ENCODE peak calls at places on chromosome 21, in nine cellular contexts. One of them, this sample, is unnamed.

GRCh38 chr21:40678681-40679284 is 168.2 kb downstream of the DSCAM start:
- DNase-seq in OCI-LY7: no peak
- DNase-seq in GM23248: no peak
- DNase-seq in hepatocyte: no peak
- DNase-seq in GM23338: no peak
- DNase-seq in HCT116: no peak
- DNase-seq in PC-3: no peak
- DNase-seq in SK-N-SH: no peak
- DNase-seq in MM.1S: peak; percentile 63
- DNase-seq in this sample: no peak

GRCh38 chr21:46057111-46057709 is 40.7 kb upstream of the COL6A2 start:
- DNase-seq in PC-3: no peak
- DNase-seq in GM23248: no peak
- DNase-seq in MM.1S: no peak
- DNase-seq in OCI-LY7: no peak
- DNase-seq in HCT116: no peak
- DNase-seq in GM23338: no peak
- DNase-seq in SK-N-SH: no peak
- DNase-seq in hepatocyte: no peak
- DNase-seq in this sample: no peak

GRCh38 chr21:38460171-38460742 is 38.0 kb downstream of the ERG start:
- DNase-seq in OCI-LY7: no peak
- DNase-seq in GM23338: no peak
- DNase-seq in HCT116: no peak
- DNase-seq in SK-N-SH: no peak
- DNase-seq in PC-3: peak; percentile 47
- DNase-seq in MM.1S: no peak
- DNase-seq in GM23248: peak; percentile 97
- DNase-seq in hepatocyte: no peak
- DNase-seq in this sample: no peak

GRCh38 chr21:30194701-30195299 is 21.1 kb downstream of the CLDN8 start:
- DNase-seq in MM.1S: peak; percentile 54
- DNase-seq in OCI-LY7: peak; percentile 38
- DNase-seq in GM23338: peak; percentile 81
- DNase-seq in SK-N-SH: peak; percentile 18
- DNase-seq in PC-3: peak; percentile 76
- DNase-seq in hepatocyte: peak; percentile 67
- DNase-seq in GM23248: peak; percentile 50
- DNase-seq in HCT116: no peak
- DNase-seq in this sample: peak; percentile 74

GRCh38 chr21:36909901-36910561 is 56.4 kb downstream of the HLCS start:
- DNase-seq in GM23338: no peak
- DNase-seq in SK-N-SH: no peak
- DNase-seq in GM23248: peak; percentile 97
- DNase-seq in OCI-LY7: no peak
- DNase-seq in PC-3: peak; percentile 99
- DNase-seq in MM.1S: no peak
- DNase-seq in HCT116: peak; percentile 79
- DNase-seq in hepatocyte: peak; percentile 81
- DNase-seq in this sample: no peak

GRCh38 chr21:17775431-17776126 is 43.6 kb downstream of the C21orf91 start:
- DNase-seq in GM23248: no peak
- DNase-seq in SK-N-SH: no peak
- DNase-seq in HCT116: no peak
- DNase-seq in hepatocyte: no peak
- DNase-seq in GM23338: no peak
- DNase-seq in MM.1S: no peak
- DNase-seq in OCI-LY7: peak; percentile 28
- DNase-seq in PC-3: no peak
- DNase-seq in this sample: no peak

GRCh38 chr21:43768868-43769167 is 7.3 kb downstream of the CSTB start:
- DNase-seq in PC-3: no peak
- DNase-seq in HCT116: no peak
- DNase-seq in GM23338: peak; percentile 25
- DNase-seq in OCI-LY7: no peak
- DNase-seq in GM23248: no peak
- DNase-seq in hepatocyte: no peak
- DNase-seq in SK-N-SH: no peak
- DNase-seq in MM.1S: no peak
- DNase-seq in this sample: peak; percentile 51

GRCh38 chr21:14686466-14687276 is 140.6 kb upstream of the SAMSN1 start:
- DNase-seq in hepatocyte: no peak
- DNase-seq in SK-N-SH: no peak
- DNase-seq in MM.1S: peak; percentile 78
- DNase-seq in OCI-LY7: peak; percentile 42
- DNase-seq in HCT116: no peak
- DNase-seq in PC-3: no peak
- DNase-seq in GM23248: no peak
- DNase-seq in GM23338: no peak
- DNase-seq in this sample: no peak

GRCh38 chr21:28513450-28513849 is 479.2 kb downstream of the LTN1 start:
- DNase-seq in MM.1S: no peak
- DNase-seq in PC-3: no peak
- DNase-seq in GM23248: no peak
- DNase-seq in hepatocyte: no peak
- DNase-seq in HCT116: no peak
- DNase-seq in OCI-LY7: no peak
- DNase-seq in SK-N-SH: no peak
- DNase-seq in GM23338: no peak
- DNase-seq in this sample: no peak

GRCh38 chr21:35323947-35324346 is 274.8 kb upstream of the RUNX1 start:
- DNase-seq in SK-N-SH: peak; percentile 54
- DNase-seq in PC-3: no peak
- DNase-seq in GM23338: no peak
- DNase-seq in GM23248: peak; percentile 54
- DNase-seq in hepatocyte: peak; percentile 73
- DNase-seq in HCT116: no peak
- DNase-seq in OCI-LY7: no peak
- DNase-seq in MM.1S: no peak
- DNase-seq in this sample: no peak

GRCh38 chr21:21232320-21232719 is 234.1 kb downstream of the NCAM2 start:
- DNase-seq in GM23248: peak; percentile 61
- DNase-seq in hepatocyte: peak; percentile 36
- DNase-seq in MM.1S: peak; percentile 46
- DNase-seq in HCT116: no peak
- DNase-seq in GM23338: peak; percentile 21
- DNase-seq in OCI-LY7: no peak
- DNase-seq in PC-3: peak; percentile 17
- DNase-seq in SK-N-SH: peak; percentile 10
- DNase-seq in this sample: peak; percentile 42

GRCh38 chr21:36915014-36915700 is 51.3 kb downstream of the HLCS start:
- DNase-seq in hepatocyte: no peak
- DNase-seq in GM23338: no peak
- DNase-seq in MM.1S: no peak
- DNase-seq in GM23248: no peak
- DNase-seq in PC-3: no peak
- DNase-seq in HCT116: no peak
- DNase-seq in OCI-LY7: no peak
- DNase-seq in SK-N-SH: no peak
- DNase-seq in this sample: no peak

GRCh38 chr21:34705032-34705431 is 36.2 kb downstream of the CLIC6 start:
- DNase-seq in hepatocyte: no peak
- DNase-seq in GM23338: no peak
- DNase-seq in HCT116: no peak
- DNase-seq in OCI-LY7: no peak
- DNase-seq in SK-N-SH: no peak
- DNase-seq in MM.1S: no peak
- DNase-seq in GM23248: peak; percentile 48
- DNase-seq in PC-3: no peak
- DNase-seq in this sample: no peak

GRCh38 chr21:16908087-16908486 is 604.8 kb upstream of the CXADR start:
- DNase-seq in PC-3: peak; percentile 29
- DNase-seq in GM23248: peak; percentile 22
- DNase-seq in OCI-LY7: no peak
- DNase-seq in GM23338: no peak
- DNase-seq in hepatocyte: no peak
- DNase-seq in HCT116: no peak
- DNase-seq in SK-N-SH: no peak
- DNase-seq in MM.1S: no peak
- DNase-seq in this sample: no peak

GRCh38 chr21:34536311-34536710 is 24.3 kb upstream of the KCNE1 start:
- DNase-seq in SK-N-SH: no peak
- DNase-seq in MM.1S: no peak
- DNase-seq in GM23248: no peak
- DNase-seq in PC-3: no peak
- DNase-seq in HCT116: no peak
- DNase-seq in OCI-LY7: no peak
- DNase-seq in hepatocyte: no peak
- DNase-seq in GM23338: no peak
- DNase-seq in this sample: no peak

GRCh38 chr21:15964181-15964855 is 234.5 kb downstream of the USP25 start:
- DNase-seq in GM23338: no peak
- DNase-seq in OCI-LY7: no peak
- DNase-seq in PC-3: no peak
- DNase-seq in MM.1S: no peak
- DNase-seq in hepatocyte: no peak
- DNase-seq in HCT116: no peak
- DNase-seq in SK-N-SH: no peak
- DNase-seq in GM23248: no peak
- DNase-seq in this sample: no peak

GRCh38 chr21:34642211-34643075 is 26.4 kb upstream of the CLIC6 start:
- DNase-seq in OCI-LY7: peak; percentile 68
- DNase-seq in GM23248: peak; percentile 33
- DNase-seq in SK-N-SH: no peak
- DNase-seq in hepatocyte: no peak
- DNase-seq in GM23338: no peak
- DNase-seq in PC-3: peak; percentile 7
- DNase-seq in MM.1S: peak; percentile 59
- DNase-seq in HCT116: no peak
- DNase-seq in this sample: no peak

GRCh38 chr21:17738171-17738953 is 80.8 kb downstream of the C21orf91 start:
- DNase-seq in HCT116: no peak
- DNase-seq in GM23338: peak; percentile 51
- DNase-seq in SK-N-SH: no peak
- DNase-seq in PC-3: peak; percentile 50
- DNase-seq in MM.1S: no peak
- DNase-seq in GM23248: no peak
- DNase-seq in OCI-LY7: no peak
- DNase-seq in hepatocyte: no peak
- DNase-seq in this sample: peak; percentile 4

GRCh38 chr21:39874759-39875158 is 7.5 kb downstream of the PCP4 start:
- DNase-seq in MM.1S: peak; percentile 54
- DNase-seq in hepatocyte: no peak
- DNase-seq in SK-N-SH: no peak
- DNase-seq in OCI-LY7: no peak
- DNase-seq in GM23248: no peak
- DNase-seq in HCT116: no peak
- DNase-seq in GM23338: no peak
- DNase-seq in PC-3: no peak
- DNase-seq in this sample: no peak

GRCh38 chr21:26095131-26095530 is 75.4 kb downstream of the APP start:
- DNase-seq in MM.1S: no peak
- DNase-seq in HCT116: no peak
- DNase-seq in GM23248: no peak
- DNase-seq in hepatocyte: no peak
- DNase-seq in GM23338: no peak
- DNase-seq in SK-N-SH: no peak
- DNase-seq in PC-3: no peak
- DNase-seq in OCI-LY7: no peak
- DNase-seq in this sample: no peak
- TF ChIP-seq EZH2phosphoT487 in MM.1S: no peak
- TF ChIP-seq EZH2phosphoT487 in HCT116: no peak
- TF ChIP-seq EZH2phosphoT487 in GM23248: no peak
- TF ChIP-seq EZH2phosphoT487 in hepatocyte: no peak
- TF ChIP-seq EZH2phosphoT487 in GM23338: no peak
- TF ChIP-seq EZH2phosphoT487 in SK-N-SH: no peak
- TF ChIP-seq EZH2phosphoT487 in PC-3: no peak
- TF ChIP-seq EZH2phosphoT487 in OCI-LY7: no peak
- TF ChIP-seq EZH2phosphoT487 in this sample: no peak

GRCh38 chr21:44890338-44890931 is 16.9 kb upstream of the PTTG1IP start:
- DNase-seq in OCI-LY7: no peak
- DNase-seq in HCT116: no peak
- DNase-seq in MM.1S: no peak
- DNase-seq in GM23248: no peak
- DNase-seq in PC-3: no peak
- DNase-seq in SK-N-SH: peak; percentile 61
- DNase-seq in hepatocyte: no peak
- DNase-seq in GM23338: no peak
- DNase-seq in this sample: no peak
- TF ChIP-seq EZH2phosphoT487 in OCI-LY7: no peak
- TF ChIP-seq EZH2phosphoT487 in HCT116: no peak
- TF ChIP-seq EZH2phosphoT487 in MM.1S: no peak
- TF ChIP-seq EZH2phosphoT487 in GM23248: no peak
- TF ChIP-seq EZH2phosphoT487 in PC-3: no peak
- TF ChIP-seq EZH2phosphoT487 in SK-N-SH: no peak
- TF ChIP-seq EZH2phosphoT487 in hepatocyte: no peak
- TF ChIP-seq EZH2phosphoT487 in GM23338: no peak
- TF ChIP-seq EZH2phosphoT487 in this sample: no peak

GRCh38 chr21:31520506-31521163 is 138.9 kb upstream of the SOD1 start:
- DNase-seq in HCT116: no peak
- DNase-seq in MM.1S: no peak
- DNase-seq in GM23338: no peak
- DNase-seq in GM23248: no peak
- DNase-seq in SK-N-SH: no peak
- DNase-seq in OCI-LY7: no peak
- DNase-seq in hepatocyte: no peak
- DNase-seq in PC-3: no peak
- DNase-seq in this sample: no peak
- TF ChIP-seq EZH2phosphoT487 in HCT116: no peak
- TF ChIP-seq EZH2phosphoT487 in MM.1S: no peak
- TF ChIP-seq EZH2phosphoT487 in GM23338: no peak
- TF ChIP-seq EZH2phosphoT487 in GM23248: no peak
- TF ChIP-seq EZH2phosphoT487 in SK-N-SH: no peak
- TF ChIP-seq EZH2phosphoT487 in OCI-LY7: no peak
- TF ChIP-seq EZH2phosphoT487 in hepatocyte: no peak
- TF ChIP-seq EZH2phosphoT487 in PC-3: no peak
- TF ChIP-seq EZH2phosphoT487 in this sample: no peak

GRCh38 chr21:41750051-41750450 is 16.8 kb downstream of the RIPK4 start:
- DNase-seq in OCI-LY7: no peak
- DNase-seq in SK-N-SH: no peak
- DNase-seq in GM23338: no peak
- DNase-seq in MM.1S: no peak
- DNase-seq in hepatocyte: no peak
- DNase-seq in GM23248: peak; percentile 66
- DNase-seq in PC-3: peak; percentile 50
- DNase-seq in HCT116: no peak
- DNase-seq in this sample: peak; percentile 91

GRCh38 chr21:41753001-41753725 is 13.7 kb downstream of the RIPK4 start:
- DNase-seq in GM23338: no peak
- DNase-seq in SK-N-SH: no peak
- DNase-seq in HCT116: no peak
- DNase-seq in hepatocyte: no peak
- DNase-seq in PC-3: no peak
- DNase-seq in GM23248: no peak
- DNase-seq in MM.1S: no peak
- DNase-seq in OCI-LY7: no peak
- DNase-seq in this sample: no peak

GRCh38 chr21:41750532-41751151 is 16.2 kb downstream of the RIPK4 start:
- DNase-seq in PC-3: no peak
- DNase-seq in OCI-LY7: no peak
- DNase-seq in HCT116: no peak
- DNase-seq in GM23338: no peak
- DNase-seq in hepatocyte: no peak
- DNase-seq in MM.1S: no peak
- DNase-seq in GM23248: peak; percentile 29
- DNase-seq in SK-N-SH: no peak
- DNase-seq in this sample: no peak

GRCh38 chr21:41752231-41752681 is 14.6 kb downstream of the RIPK4 start:
- DNase-seq in PC-3: peak; percentile 81
- DNase-seq in OCI-LY7: no peak
- DNase-seq in GM23248: peak; percentile 91
- DNase-seq in MM.1S: no peak
- DNase-seq in HCT116: no peak
- DNase-seq in SK-N-SH: no peak
- DNase-seq in GM23338: no peak
- DNase-seq in hepatocyte: peak; percentile 48
- DNase-seq in this sample: no peak

GRCh38 chr21:41751621-41752020 is 15.2 kb downstream of the RIPK4 start:
- DNase-seq in MM.1S: no peak
- DNase-seq in HCT116: no peak
- DNase-seq in GM23248: no peak
- DNase-seq in SK-N-SH: no peak
- DNase-seq in GM23338: no peak
- DNase-seq in hepatocyte: peak; percentile 63
- DNase-seq in PC-3: peak; percentile 41
- DNase-seq in OCI-LY7: no peak
- DNase-seq in this sample: no peak
- TF ChIP-seq EZH2phosphoT487 in MM.1S: no peak
- TF ChIP-seq EZH2phosphoT487 in HCT116: no peak
- TF ChIP-seq EZH2phosphoT487 in GM23248: no peak
- TF ChIP-seq EZH2phosphoT487 in SK-N-SH: no peak
- TF ChIP-seq EZH2phosphoT487 in GM23338: no peak
- TF ChIP-seq EZH2phosphoT487 in hepatocyte: no peak
- TF ChIP-seq EZH2phosphoT487 in PC-3: no peak
- TF ChIP-seq EZH2phosphoT487 in OCI-LY7: no peak
- TF ChIP-seq EZH2phosphoT487 in this sample: no peak